ENCODE peak calls at places on chromosomes 3 and 15, in nine cellular contexts. T, F, Q, H, U, C, D, Y and I are unnamed samples.

GRCh38 chr3:185420762-185421161 is 57.8 kb downstream of the MAP3K13 start:
- DNase-seq in T (no peak), F (peak), Q (no peak), H (no peak), U (no peak), C (no peak), D (no peak), Y (no peak), I (no peak)

GRCh38 chr15:58732620-58733363 is 16.7 kb downstream of the ADAM10 start:
- DNase-seq in T (no peak), F (no peak), Q (no peak), H (no peak), U (no peak), C (no peak), D (no peak), Y (no peak), I (no peak)

GRCh38 chr15:31361764-31362120 is 35.1 kb downstream of the KLF13 start:
- DNase-seq in T (no peak), F (no peak), Q (no peak), H (no peak), U (no peak), C (no peak), D (no peak), Y (no peak), I (no peak)

GRCh38 chr15:85773249-85773648 is 21.5 kb downstream of the KLHL25 start:
- DNase-seq in T (no peak), F (no peak), Q (no peak), H (no peak), U (no peak), C (no peak), D (no peak), Y (no peak), I (no peak)

GRCh38 chr15:72859757-72860145 is 76.2 kb upstream of the ADPGK start:
- DNase-seq in T (no peak), F (no peak), Q (no peak), H (no peak), U (no peak), C (no peak), D (no peak), Y (no peak), I (no peak)

GRCh38 chr3:79361748-79362378 is 405.9 kb downstream of the ROBO1 start:
- DNase-seq in T (no peak), F (peak), Q (no peak), H (no peak), U (no peak), C (no peak), D (no peak), Y (no peak), I (no peak)

GRCh38 chr3:188489639-188490405 is 335.9 kb downstream of the LPP start:
- DNase-seq in T (no peak), F (peak), Q (no peak), H (no peak), U (no peak), C (no peak), D (no peak), Y (no peak), I (no peak)

GRCh38 chr15:34318277-34319079 is 19.1 kb downstream of the SLC12A6 start:
- DNase-seq in T (no peak), F (peak), Q (peak), H (peak), U (peak), C (no peak), D (peak), Y (peak), I (no peak)

GRCh38 chr3:175422744-175423143 is 563.6 kb downstream of the NAALADL2 start:
- DNase-seq in T (no peak), F (no peak), Q (no peak), H (no peak), U (no peak), C (no peak), D (no peak), Y (no peak), I (no peak)

GRCh38 chr3:131591394-131591990 is 88.7 kb upstream of the MRPL3 start:
- DNase-seq in T (no peak), F (no peak), Q (no peak), H (peak), U (no peak), C (no peak), D (peak), Y (no peak), I (peak)

GRCh38 chr3:159787191-159787590 is 201.4 kb upstream of the IL12A start:
- DNase-seq in T (no peak), F (peak), Q (no peak), H (no peak), U (no peak), C (no peak), D (no peak), Y (no peak), I (no peak)

GRCh38 chr3:191158247-191158646 is 40.8 kb upstream of the OSTN start:
- DNase-seq in T (no peak), F (no peak), Q (no peak), H (no peak), U (no peak), C (no peak), D (no peak), Y (no peak), I (no peak)

GRCh38 chr3:43288366-43288765 is 2.0 kb downstream of the SNRK start:
- DNase-seq in T (no peak), F (no peak), Q (no peak), H (no peak), U (no peak), C (no peak), D (no peak), Y (no peak), I (no peak)

GRCh38 chr15:84649706-84650105 is 4.4 kb downstream of the WDR73 start:
- DNase-seq in T (no peak), F (no peak), Q (no peak), H (no peak), U (no peak), C (no peak), D (no peak), Y (no peak), I (no peak)

GRCh38 chr3:48631516-48632448 is 3.5 kb downstream of the SLC26A6 start:
- DNase-seq in T (no peak), F (no peak), Q (no peak), H (no peak), U (no peak), C (no peak), D (no peak), Y (no peak), I (no peak)

DNA sequence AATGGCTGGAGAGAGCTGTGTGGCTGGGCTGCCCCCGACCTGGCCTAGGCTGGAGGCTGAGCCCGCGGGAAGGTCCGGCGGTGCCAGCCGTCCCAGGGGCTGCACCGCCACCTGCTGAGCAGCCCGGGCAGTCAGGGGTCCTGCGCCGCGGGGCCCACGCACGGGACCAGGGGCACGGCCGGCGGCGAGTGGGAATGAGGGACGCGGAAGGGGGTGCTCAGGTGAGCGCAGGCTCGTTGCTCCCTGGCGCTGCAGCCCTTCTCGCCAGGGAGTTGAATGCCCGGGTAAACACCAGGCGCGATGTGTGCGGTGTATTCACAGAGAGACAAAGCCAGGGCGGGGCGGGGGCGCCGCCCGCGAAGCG is 666 bp upstream of the SEMA3F start:
- DNase-seq in T (no peak), F (no peak), Q (no peak), H (no peak), U (no peak), C (peak), D (no peak), Y (no peak), I (no peak)
- TF ChIP-seq CTCF in T (peak), F (peak), Q (no peak), H (no peak), U (no peak), C (peak), D (no peak), Y (no peak), I (no peak)

GRCh38 chr15:82103500-82103899 is 57.7 kb upstream of the MEX3B start:
- DNase-seq in T (no peak), F (no peak), Q (no peak), H (no peak), U (no peak), C (no peak), D (no peak), Y (no peak), I (no peak)
- TF ChIP-seq CTCF in T (no peak), F (peak), Q (no peak), H (peak), U (no peak), C (no peak), D (no peak), Y (no peak), I (no peak)

DNA sequence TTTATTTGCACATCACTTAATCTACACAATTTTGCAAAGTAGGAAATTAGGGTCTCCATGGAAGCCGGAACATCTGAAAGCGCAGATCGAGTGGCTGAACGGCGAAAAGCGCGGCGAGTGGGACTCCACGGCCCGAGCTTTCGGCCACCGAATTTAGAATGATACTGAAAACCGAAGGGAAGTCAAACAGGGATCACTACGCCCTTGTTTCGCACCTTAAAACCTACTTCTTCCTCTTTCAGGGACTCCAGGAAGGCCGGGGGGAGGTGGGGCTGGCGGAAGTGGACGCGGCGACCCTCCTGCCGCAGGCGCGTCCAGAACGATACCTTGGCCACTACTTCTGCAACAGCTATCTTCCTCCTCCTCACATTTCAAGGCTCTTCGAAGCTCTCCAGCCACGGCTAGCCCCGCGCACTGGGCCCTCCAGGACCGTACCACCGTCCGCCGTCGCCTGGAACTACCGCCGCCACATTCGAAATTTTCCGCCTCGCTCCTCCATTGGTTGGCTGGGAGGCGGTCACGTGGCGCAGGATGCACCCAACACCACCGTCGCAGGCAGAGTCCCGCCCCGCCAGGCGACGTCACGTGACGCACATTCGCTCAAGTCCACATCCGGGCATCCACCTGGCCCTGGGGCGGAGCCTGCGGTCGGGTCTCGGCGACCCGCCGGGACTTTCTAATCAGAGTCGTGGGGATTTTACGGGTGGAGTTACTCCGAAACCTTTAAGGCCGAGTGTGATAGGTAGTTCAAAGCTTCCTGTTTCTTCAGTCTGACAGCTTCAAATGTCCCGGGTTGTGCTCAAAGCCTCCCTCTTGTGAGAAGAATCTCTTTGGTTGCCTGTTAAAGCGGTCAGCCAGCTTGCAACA is at the start of gene SGO1:
- DNase-seq in T (peak), F (peak), Q (peak), H (peak), U (peak), C (peak), D (peak), Y (peak), I (peak)
- TF ChIP-seq CTCF in T (no peak), F (peak), Q (no peak), H (no peak), U (no peak), C (no peak), D (no peak), Y (no peak), I (no peak)

GRCh38 chr3:25664810-25665645 is at the start of gene TOP2B:
- DNase-seq in T (peak), F (peak), Q (peak), H (peak), U (peak), C (peak), D (peak), Y (peak), I (peak)

GRCh38 chr3:25662921-25663320 is 1.8 kb downstream of the TOP2B start:
- DNase-seq in T (no peak), F (no peak), Q (no peak), H (no peak), U (no peak), C (no peak), D (no peak), Y (no peak), I (no peak)

GRCh38 chr3:25663324-25664065 is 1.2 kb downstream of the TOP2B start:
- DNase-seq in T (no peak), F (peak), Q (no peak), H (peak), U (no peak), C (no peak), D (no peak), Y (no peak), I (no peak)

GRCh38 chr3:25665646-25666136 is 984 bp upstream of the TOP2B start:
- DNase-seq in T (no peak), F (no peak), Q (no peak), H (no peak), U (no peak), C (no peak), D (no peak), Y (no peak), I (no peak)

GRCh38 chr3:25664066-25664809 is 469 bp downstream of the TOP2B start:
- DNase-seq in T (peak), F (no peak), Q (peak), H (peak), U (peak), C (peak), D (peak), Y (peak), I (peak)
- TF ChIP-seq CTCF in T (no peak), F (no peak), Q (no peak), H (no peak), U (no peak), C (no peak), D (no peak), Y (no peak), I (no peak)

GRCh38 chr3:71022552-71023335 is 560.8 kb downstream of the FOXP1 start:
- DNase-seq in T (no peak), F (peak), Q (no peak), H (peak), U (no peak), C (peak), D (peak), Y (no peak), I (no peak)
- TF ChIP-seq CTCF in T (peak), F (peak), Q (no peak), H (peak), U (no peak), C (peak), D (peak), Y (no peak), I (no peak)

GRCh38 chr3:111717601-111718000 is 122.5 kb upstream of the ZBED2 start:
- DNase-seq in T (peak), F (peak), Q (peak), H (peak), U (peak), C (peak), D (peak), Y (peak), I (peak)

GRCh38 chr3:111712294-111713180 is 117.4 kb upstream of the ZBED2 start:
- DNase-seq in T (no peak), F (peak), Q (no peak), H (no peak), U (no peak), C (no peak), D (no peak), Y (no peak), I (no peak)

GRCh38 chr3:111715911-111716523 is 120.9 kb upstream of the ZBED2 start:
- DNase-seq in T (no peak), F (no peak), Q (no peak), H (peak), U (no peak), C (peak), D (peak), Y (peak), I (peak)

GRCh38 chr3:111713833-111714232 is 118.7 kb upstream of the ZBED2 start:
- DNase-seq in T (no peak), F (no peak), Q (no peak), H (no peak), U (no peak), C (no peak), D (no peak), Y (no peak), I (no peak)

DNA sequence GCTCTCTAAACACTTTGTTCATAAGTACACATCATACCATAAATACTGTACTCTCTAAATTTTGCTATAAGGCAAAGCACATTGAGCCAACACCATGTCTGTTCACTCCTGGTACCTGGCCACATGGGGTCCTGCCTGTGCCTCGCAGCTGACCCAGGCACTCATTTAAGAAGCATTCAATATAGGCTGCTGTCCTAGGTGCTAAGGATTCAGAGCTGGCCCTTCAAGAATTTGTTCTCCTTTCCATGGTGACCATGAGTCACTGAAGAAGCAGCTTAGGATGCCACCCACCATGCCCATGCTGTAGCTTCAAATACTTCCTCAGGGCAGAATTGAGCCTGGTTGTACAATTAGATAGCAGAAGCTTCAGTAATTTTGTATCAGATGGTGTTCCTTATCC is 119.2 kb upstream of the ZBED2 start:
- DNase-seq in T (no peak), F (no peak), Q (no peak), H (peak), U (no peak), C (no peak), D (no peak), Y (no peak), I (no peak)
- TF ChIP-seq CTCF in T (peak), F (peak), Q (no peak), H (peak), U (no peak), C (no peak), D (no peak), Y (no peak), I (no peak)

DNA sequence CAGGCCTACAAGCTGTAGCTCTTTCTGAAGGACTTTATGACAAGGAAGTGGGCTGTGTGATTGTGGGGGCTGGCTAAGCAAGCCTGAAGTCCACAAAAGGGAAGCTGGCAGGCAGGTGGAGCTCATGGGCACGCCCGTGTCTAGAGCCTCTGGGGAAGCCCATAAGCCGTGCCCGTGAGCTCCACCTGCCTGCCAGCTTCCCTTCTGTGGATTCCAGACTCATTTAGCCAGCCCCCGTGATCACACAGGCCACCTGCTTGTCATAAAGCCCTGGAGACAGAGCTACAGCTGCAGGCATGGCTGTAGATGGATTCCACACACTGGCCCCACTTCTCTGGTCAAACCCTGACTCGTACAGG is 15.2 kb downstream of the EFCC1 start:
- DNase-seq in T (no peak), F (peak), Q (no peak), H (no peak), U (peak), C (no peak), D (no peak), Y (no peak), I (no peak)
- TF ChIP-seq CTCF in T (no peak), F (peak), Q (no peak), H (no peak), U (no peak), C (no peak), D (no peak), Y (no peak), I (no peak)

DNA sequence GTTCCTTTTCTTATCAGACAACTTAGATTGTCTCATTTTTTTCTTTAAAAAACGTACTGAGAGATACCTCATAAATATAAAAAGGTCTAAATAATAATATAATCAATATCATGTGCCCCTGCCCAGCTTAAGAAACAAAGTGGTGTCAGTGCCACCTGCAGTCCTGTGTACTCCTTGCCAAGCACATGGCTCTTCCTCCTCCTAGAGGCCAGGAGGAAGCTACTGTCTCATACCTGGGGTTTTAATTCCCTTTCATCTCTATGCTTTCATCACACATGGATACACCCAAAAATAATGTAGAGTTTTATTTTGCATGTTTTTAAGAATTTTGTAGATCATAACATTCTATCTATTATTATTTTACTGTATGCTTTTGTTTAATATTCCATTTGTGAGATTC is 98.6 kb upstream of the C15orf61 start:
- DNase-seq in T (no peak), F (no peak), Q (no peak), H (no peak), U (no peak), C (no peak), D (no peak), Y (no peak), I (no peak)
- TF ChIP-seq CTCF in T (no peak), F (peak), Q (no peak), H (peak), U (no peak), C (no peak), D (no peak), Y (no peak), I (no peak)

GRCh38 chr3:26721047-26721446 is 98.5 kb downstream of the LRRC3B start:
- DNase-seq in T (no peak), F (no peak), Q (no peak), H (no peak), U (no peak), C (no peak), D (no peak), Y (no peak), I (no peak)
- TF ChIP-seq CTCF in T (peak), F (no peak), Q (no peak), H (peak), U (no peak), C (peak), D (no peak), Y (no peak), I (no peak)

GRCh38 chr15:43799209-43799944 is 643 bp downstream of the SERINC4 start:
- DNase-seq in T (no peak), F (no peak), Q (no peak), H (peak), U (no peak), C (no peak), D (no peak), Y (no peak), I (no peak)
- TF ChIP-seq CTCF in T (no peak), F (no peak), Q (no peak), H (peak), U (no peak), C (no peak), D (no peak), Y (no peak), I (no peak)